ENCODE peak calls at places on chromosomes 13 and 19, in seven cellular contexts. D, R, G, Y, L, N and C are unnamed samples.

GRCh38 chr13:113608246-113608635 is 23.7 kb downstream of the TFDP1 start:
- DNase-seq in D (no peak), R (no peak), G (no peak), Y (no peak), L (no peak), N (no peak), C (no peak)

GRCh38 chr13:24683370-24683769 is 3.2 kb downstream of the ATP12A start:
- DNase-seq in D (no peak), R (no peak), G (no peak), Y (no peak), L (peak), N (no peak), C (no peak)

GRCh38 chr19:46717716-46718143 is 816 bp upstream of the PRKD2 start:
- DNase-seq in D (no peak), R (no peak), G (no peak), Y (no peak), L (no peak), N (no peak), C (no peak)

GRCh38 chr19:15166700-15167099 is 34.1 kb downstream of the NOTCH3 start:
- DNase-seq in D (no peak), R (no peak), G (no peak), Y (no peak), L (no peak), N (no peak), C (no peak)

GRCh38 chr19:7562646-7563393 is 27.3 kb downstream of the PNPLA6 start:
- DNase-seq in D (no peak), R (peak), G (no peak), Y (no peak), L (no peak), N (no peak), C (no peak)

GRCh38 chr13:33057019-33057785 is 41.0 kb downstream of the KL start:
- DNase-seq in D (no peak), R (peak), G (no peak), Y (peak), L (peak), N (no peak), C (peak)

GRCh38 chr19:3494051-3494450 is 6.4 kb downstream of the DOHH start:
- DNase-seq in D (no peak), R (peak), G (no peak), Y (peak), L (no peak), N (no peak), C (no peak)

GRCh38 chr19:35159606-35160005 is 5.1 kb downstream of the FXYD5 start:
- DNase-seq in D (no peak), R (no peak), G (no peak), Y (no peak), L (no peak), N (no peak), C (no peak)

GRCh38 chr13:113976711-113977684 is 3.1 kb upstream of the C13orf46 start:
- DNase-seq in D (no peak), R (no peak), G (no peak), Y (peak), L (no peak), N (no peak), C (peak)

GRCh38 chr13:42486711-42487198 is 87.2 kb upstream of the TNFSF11 start:
- DNase-seq in D (no peak), R (no peak), G (no peak), Y (peak), L (no peak), N (no peak), C (peak)

GRCh38 chr13:47119568-47120080 is 222.8 kb upstream of the HTR2A start:
- DNase-seq in D (no peak), R (no peak), G (no peak), Y (no peak), L (no peak), N (no peak), C (peak)

GRCh38 chr13:58869566-58869965 is 1238.0 kb downstream of the PCDH17 start:
- DNase-seq in D (no peak), R (no peak), G (no peak), Y (no peak), L (no peak), N (no peak), C (no peak)

GRCh38 chr19:5173993-5174392 is 166.6 kb downstream of the PTPRS start:
- DNase-seq in D (no peak), R (no peak), G (no peak), Y (no peak), L (no peak), N (no peak), C (no peak)

GRCh38 chr19:51686171-51686570 is 7.0 kb upstream of the SPACA6 start:
- DNase-seq in D (no peak), R (no peak), G (no peak), Y (no peak), L (no peak), N (no peak), C (no peak)

GRCh38 chr19:44072543-44073401 is 813 bp downstream of the ZNF284 start:
- DNase-seq in D (no peak), R (peak), G (no peak), Y (peak), L (no peak), N (no peak), C (no peak)

GRCh38 chr13:41802684-41803554 is 158.0 kb downstream of the VWA8 start:
- DNase-seq in D (no peak), R (no peak), G (no peak), Y (no peak), L (no peak), N (no peak), C (peak)

GRCh38 chr13:94707400-94708021 is 4.8 kb downstream of the SOX21 start:
- DNase-seq in D (no peak), R (no peak), G (no peak), Y (peak), L (no peak), N (no peak), C (no peak)

GRCh38 chr19:16418597-16418962 is 53.2 kb downstream of the EPS15L1 start:
- DNase-seq in D (no peak), R (no peak), G (no peak), Y (no peak), L (no peak), N (no peak), C (no peak)

GRCh38 chr13:38045278-38046048 is 175.9 kb upstream of the TRPC4 start:
- DNase-seq in D (no peak), R (peak), G (peak), Y (no peak), L (peak), N (no peak), C (peak)

GRCh38 chr13:46522692-46523040 is 30.3 kb upstream of the LRCH1 start:
- DNase-seq in D (no peak), R (no peak), G (no peak), Y (no peak), L (no peak), N (no peak), C (no peak)

GRCh38 chr19:45934551-45935230 is 20.1 kb upstream of the NANOS2 start:
- DNase-seq in D (no peak), R (peak), G (no peak), Y (no peak), L (no peak), N (no peak), C (no peak)

GRCh38 chr19:17931532-17932191 is 1.2 kb upstream of the CCDC124 start:
- DNase-seq in D (no peak), R (no peak), G (peak), Y (no peak), L (no peak), N (no peak), C (no peak)

GRCh38 chr13:95924389-95924994 is 128.7 kb downstream of the UGGT2 start:
- DNase-seq in D (peak), R (no peak), G (no peak), Y (peak), L (peak), N (no peak), C (peak)

GRCh38 chr13:99371956-99372355 is 64.8 kb upstream of the GPR183 start:
- DNase-seq in D (no peak), R (no peak), G (no peak), Y (no peak), L (no peak), N (no peak), C (no peak)

GRCh38 chr19:54478677-54479266 is 5.7 kb upstream of the CDC42EP5 start:
- DNase-seq in D (peak), R (peak), G (no peak), Y (no peak), L (peak), N (no peak), C (peak)

GRCh38 chr19:18594096-18594823 is 5.7 kb downstream of the REX1BD start:
- DNase-seq in D (no peak), R (peak), G (no peak), Y (peak), L (no peak), N (no peak), C (peak)

GRCh38 chr13:96994030-96994848 is at the start of gene OXGR1:
- DNase-seq in D (no peak), R (peak), G (no peak), Y (no peak), L (no peak), N (no peak), C (no peak)

GRCh38 chr19:5827342-5827890 is 12.1 kb downstream of the FUT6 start:
- DNase-seq in D (no peak), R (no peak), G (no peak), Y (no peak), L (no peak), N (no peak), C (no peak)

GRCh38 chr13:73303858-73304257 is 245.1 kb downstream of the KLF5 start:
- DNase-seq in D (no peak), R (no peak), G (peak), Y (no peak), L (no peak), N (no peak), C (peak)

GRCh38 chr19:36436531-36436930 is 18.1 kb upstream of the ZFP82 start:
- DNase-seq in D (no peak), R (no peak), G (no peak), Y (no peak), L (no peak), N (no peak), C (no peak)

GRCh38 chr19:47158879-47159509 is 28.4 kb downstream of the SAE1 start:
- DNase-seq in D (no peak), R (no peak), G (no peak), Y (no peak), L (no peak), N (no peak), C (peak)

GRCh38 chr19:56400485-56400884 is 3.6 kb upstream of the ZNF583 start:
- DNase-seq in D (no peak), R (no peak), G (no peak), Y (no peak), L (no peak), N (no peak), C (no peak)

GRCh38 chr19:56403764-56404704 is at the start of gene ZNF583:
- DNase-seq in D (no peak), R (peak), G (peak), Y (peak), L (peak), N (peak), C (peak)

GRCh38 chr19:56403261-56403660 is 871 bp upstream of the ZNF583 start:
- DNase-seq in D (no peak), R (no peak), G (no peak), Y (no peak), L (no peak), N (no peak), C (peak)

GRCh38 chr19:56405062-56405461 is 930 bp downstream of the ZNF583 start:
- DNase-seq in D (no peak), R (no peak), G (no peak), Y (no peak), L (no peak), N (no peak), C (no peak)

DNA sequence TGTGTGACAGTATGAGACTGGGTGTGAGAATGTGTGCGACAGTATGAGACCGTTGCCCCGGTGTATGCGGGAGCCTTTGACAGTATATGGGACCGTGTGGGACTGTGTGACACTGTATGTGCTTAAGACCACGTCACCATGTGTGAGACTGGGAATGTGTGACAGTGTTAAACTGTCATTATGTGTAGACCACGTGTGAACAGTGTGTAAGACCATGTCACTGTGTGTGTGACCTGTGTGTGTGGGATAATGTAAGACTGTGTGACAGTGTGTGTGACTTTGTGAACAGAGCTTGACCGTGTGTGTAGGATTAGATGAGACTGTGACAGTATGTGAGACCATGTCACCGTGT is 549 bp downstream of the ZNF583 start:
- DNase-seq in D (no peak), R (peak), G (no peak), Y (no peak), L (no peak), N (no peak), C (no peak)
- TF ChIP-seq CEBPB in D (no peak), R (no peak), G (no peak), Y (no peak), L (no peak), N (no peak), C (no peak)

GRCh38 chr13:20616059-20616797 is 49.3 kb downstream of the IFT88 start:
- DNase-seq in D (no peak), R (no peak), G (no peak), Y (no peak), L (no peak), N (no peak), C (peak)
- TF ChIP-seq CEBPB in D (no peak), R (no peak), G (no peak), Y (no peak), L (no peak), N (no peak), C (peak)

GRCh38 chr19:21838646-21839045 is 2.7 kb upstream of the ZNF43 start:
- DNase-seq in D (no peak), R (no peak), G (no peak), Y (no peak), L (no peak), N (no peak), C (peak)
- TF ChIP-seq CEBPB in D (no peak), R (no peak), G (no peak), Y (no peak), L (no peak), N (no peak), C (no peak)

GRCh38 chr19:39974377-39975155 is 3.6 kb downstream of the PSMC4 start:
- DNase-seq in D (no peak), R (no peak), G (no peak), Y (no peak), L (no peak), N (no peak), C (no peak)
- TF ChIP-seq CEBPB in D (no peak), R (no peak), G (no peak), Y (no peak), L (no peak), N (no peak), C (no peak)

DNA sequence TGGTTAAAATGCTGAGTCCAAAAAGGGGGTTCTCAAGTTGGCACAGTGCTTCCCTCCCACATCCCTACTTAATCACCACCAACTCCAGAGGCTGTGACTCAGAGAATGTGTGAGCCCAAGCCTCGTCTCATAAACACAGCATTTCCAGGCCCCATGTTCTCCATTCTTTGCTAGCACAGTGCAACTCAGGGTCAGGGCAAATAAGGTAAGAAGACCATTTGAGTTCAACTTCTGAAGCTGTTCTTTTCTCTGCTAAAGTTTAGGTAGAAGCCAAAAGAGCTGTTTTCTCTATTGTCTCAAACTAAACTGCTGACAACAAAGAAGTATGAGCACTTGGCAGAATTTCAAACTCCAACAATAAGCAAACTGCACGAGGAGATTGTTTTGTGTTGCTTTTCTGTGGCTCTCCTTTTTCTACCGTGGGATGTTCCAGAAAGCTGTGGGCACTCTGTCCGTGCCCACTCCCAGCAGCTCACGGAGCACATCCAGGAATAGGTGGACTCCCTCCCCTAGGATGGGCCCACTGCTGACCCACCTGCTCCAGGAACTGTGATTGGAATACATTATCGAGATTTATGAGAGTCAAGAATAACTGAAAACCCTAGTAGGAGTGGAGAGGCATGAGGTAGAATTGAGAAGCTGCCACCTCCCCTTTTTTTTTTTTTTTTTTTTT is 494.3 kb downstream of the COG6 start:
- DNase-seq in D (no peak), R (no peak), G (no peak), Y (peak), L (no peak), N (no peak), C (peak)
- TF ChIP-seq CEBPB in D (no peak), R (no peak), G (no peak), Y (no peak), L (no peak), N (no peak), C (no peak)

DNA sequence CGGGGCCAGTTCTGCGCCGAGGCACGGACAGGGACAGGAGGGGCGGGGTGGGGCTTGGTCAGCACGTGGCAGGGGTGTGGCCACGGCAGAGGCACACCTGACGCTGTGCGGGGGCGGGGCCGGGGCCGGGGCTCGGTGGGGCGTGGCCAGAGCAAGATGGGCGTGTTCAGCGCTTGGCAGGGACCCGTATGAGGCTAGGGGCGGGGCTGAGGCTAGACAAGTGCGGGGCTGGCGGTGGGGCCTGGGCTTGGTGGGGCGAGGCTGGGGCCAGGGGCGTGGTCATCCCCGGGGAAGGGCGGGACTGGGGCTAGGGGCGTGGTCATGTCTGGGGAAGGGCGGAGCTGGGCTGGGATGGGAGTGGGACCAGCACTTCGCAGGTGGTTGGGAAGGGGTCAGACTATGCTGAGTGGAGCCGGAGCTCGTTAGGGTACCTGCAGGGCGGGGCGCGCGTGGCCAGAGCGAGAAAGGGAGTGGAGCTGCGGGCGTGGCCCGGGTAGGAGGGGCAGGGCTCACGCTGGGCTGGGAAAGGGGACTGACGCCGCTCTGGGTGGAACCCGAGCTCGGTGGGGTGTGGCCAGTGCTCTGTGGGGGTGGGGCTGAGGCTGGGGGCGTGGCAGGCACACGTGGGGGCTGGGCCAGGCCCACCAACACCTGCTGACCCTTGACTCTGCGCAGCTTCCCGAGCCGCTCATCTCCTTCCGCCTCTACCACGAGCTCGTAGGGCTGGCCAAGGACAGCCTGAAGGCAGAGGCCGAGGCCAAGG is 12.8 kb downstream of the POLR2E start:
- DNase-seq in D (peak), R (peak), G (peak), Y (peak), L (no peak), N (no peak), C (no peak)
- TF ChIP-seq CEBPB in D (no peak), R (no peak), G (no peak), Y (no peak), L (no peak), N (no peak), C (no peak)

GRCh38 chr19:41363371-41363752 is 587 bp downstream of the B9D2 start:
- DNase-seq in D (no peak), R (no peak), G (no peak), Y (no peak), L (no peak), N (no peak), C (no peak)

GRCh38 chr19:41363753-41364545 is at the start of gene B9D2:
- DNase-seq in D (peak), R (peak), G (peak), Y (peak), L (peak), N (peak), C (peak)

GRCh38 chr19:41367848-41368301 is 3.9 kb upstream of the B9D2 start:
- DNase-seq in D (no peak), R (peak), G (no peak), Y (peak), L (no peak), N (no peak), C (peak)

GRCh38 chr19:41364546-41365391 is 820 bp upstream of the B9D2 start:
- DNase-seq in D (no peak), R (peak), G (no peak), Y (no peak), L (no peak), N (no peak), C (peak)

GRCh38 chr19:41366089-41366488 is 2.1 kb upstream of the B9D2 start:
- DNase-seq in D (no peak), R (peak), G (no peak), Y (peak), L (no peak), N (no peak), C (no peak)
- TF ChIP-seq CEBPB in D (no peak), R (no peak), G (no peak), Y (no peak), L (no peak), N (no peak), C (no peak)

DNA sequence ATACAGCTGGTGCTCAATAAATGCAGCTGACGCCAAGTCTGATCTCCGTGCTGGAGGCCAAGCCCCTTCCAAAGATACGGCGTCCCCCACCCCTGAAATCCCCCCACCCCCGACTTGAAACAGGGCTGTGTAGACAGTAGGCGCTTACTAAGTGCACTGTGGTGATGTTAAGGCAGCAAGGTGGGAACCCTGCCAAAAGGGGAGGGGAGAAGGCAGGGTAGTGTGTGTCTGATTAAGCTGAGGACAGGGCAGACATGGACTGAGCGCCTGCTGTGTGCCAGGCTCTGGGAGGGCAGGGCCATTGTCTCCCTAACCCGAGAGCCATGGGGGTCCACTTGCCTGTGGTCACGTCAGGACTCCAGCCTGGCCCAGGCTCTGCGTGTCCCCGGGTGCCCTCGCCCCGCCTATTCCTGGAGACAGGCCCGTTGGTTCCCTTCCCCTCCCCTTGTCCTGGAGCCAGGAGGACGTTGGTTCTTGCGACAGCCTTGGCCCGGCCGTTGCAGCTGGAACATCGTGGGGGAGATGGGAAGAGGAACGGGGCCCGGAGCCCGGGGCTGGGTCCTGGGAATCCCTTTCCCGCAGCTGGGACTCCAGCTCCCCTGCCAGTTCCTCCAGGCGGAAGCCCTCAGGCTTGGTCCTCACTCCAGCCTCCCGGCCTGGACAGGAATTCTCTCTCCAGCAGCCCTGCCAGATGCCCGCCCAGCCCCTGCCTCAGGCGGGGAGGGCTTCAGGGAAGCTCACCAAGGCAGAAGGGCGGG is 1.7 kb upstream of the ELANE start:
- DNase-seq in D (no peak), R (peak), G (no peak), Y (peak), L (no peak), N (no peak), C (peak)
- TF ChIP-seq CEBPB in D (no peak), R (peak), G (no peak), Y (peak), L (peak), N (no peak), C (peak)